ENCODE peak calls at places on chromosomes 13 and 19, in ten cellular contexts. Q is RWPE2, A is PC-3, Z is mucosa of descending colon, T is vagina, B is neuronal stem cell, K is mammary epithelial cell, L is psoas muscle, J is gastrocnemius medialis, I is SK-N-SH. E is an unnamed sample.

GRCh38 chr13:75480691-75481175 is 1.2 kb downstream of the TBC1D4 start:
- DNase-seq in Q (peak; percentile 72), A (peak; percentile 87), Z (peak; percentile 83), T (no peak), B (peak; percentile 46), K (peak; percentile 86), L (peak; percentile 45), J (peak; percentile 81), I (peak; percentile 73), E (peak; percentile 63)

GRCh38 chr13:31436478-31436877 is 236.7 kb downstream of the B3GLCT start:
- DNase-seq in Q (no peak), A (no peak), Z (no peak), T (no peak), B (no peak), K (no peak), L (no peak), J (no peak), I (no peak), E (no peak)

GRCh38 chr13:85969331-85969730 is 170.1 kb upstream of the SLITRK6 start:
- DNase-seq in Q (no peak), A (no peak), Z (no peak), T (no peak), B (no peak), K (no peak), L (no peak), J (no peak), I (no peak), E (no peak)

GRCh38 chr19:40356681-40357595 is 8.4 kb downstream of the PLD3 start:
- DNase-seq in Q (no peak), A (no peak), Z (no peak), T (no peak), B (no peak), K (no peak), L (no peak), J (no peak), I (no peak), E (no peak)

GRCh38 chr13:27194895-27195764 is 23.5 kb upstream of the USP12 start:
- DNase-seq in Q (no peak), A (peak; percentile 95), Z (no peak), T (no peak), B (peak; percentile 35), K (peak; percentile 91), L (no peak), J (no peak), I (no peak), E (peak; percentile 83)

GRCh38 chr13:33940898-33941297 is 122.9 kb downstream of the RFC3 start:
- DNase-seq in Q (no peak), A (no peak), Z (no peak), T (no peak), B (peak; percentile 17), K (peak; percentile 97), L (no peak), J (no peak), I (no peak), E (no peak)

GRCh38 chr13:52158629-52159158 is 703 bp downstream of the NEK3 start:
- DNase-seq in Q (no peak), A (peak; percentile 1), Z (no peak), T (no peak), B (no peak), K (peak; percentile 16), L (peak; percentile 27), J (peak; percentile 8), I (peak; percentile 58), E (peak; percentile 75)

GRCh38 chr19:35790981-35791813 is 15.8 kb downstream of the ARHGAP33 start:
- DNase-seq in Q (no peak), A (no peak), Z (no peak), T (no peak), B (no peak), K (no peak), L (no peak), J (no peak), I (no peak), E (no peak)

GRCh38 chr19:45693168-45693788 is 812 bp downstream of the QPCTL start:
- DNase-seq in Q (peak; percentile 76), A (peak; percentile 69), Z (peak; percentile 87), T (no peak), B (no peak), K (peak; percentile 55), L (peak; percentile 81), J (no peak), I (peak; percentile 85), E (peak; percentile 95)

GRCh38 chr13:50081106-50081898 is 66.1 kb downstream of the KCNRG start:
- DNase-seq in Q (no peak), A (no peak), Z (peak; percentile 78), T (no peak), B (no peak), K (no peak), L (peak; percentile 55), J (peak; percentile 7), I (peak; percentile 68), E (peak; percentile 60)

GRCh38 chr13:113664751-113665581 is 2.1 kb upstream of the GRK1 start:
- DNase-seq in Q (peak; percentile 39), A (no peak), Z (peak; percentile 54), T (no peak), B (no peak), K (no peak), L (no peak), J (no peak), I (no peak), E (no peak)

GRCh38 chr19:45404557-45405434 is at the start of gene PPP1R13L:
- DNase-seq in Q (peak; percentile 97), A (peak; percentile 90), Z (peak; percentile 94), T (no peak), B (no peak), K (peak; percentile 94), L (peak; percentile 78), J (peak; percentile 63), I (peak; percentile 92), E (peak; percentile 58)

GRCh38 chr19:4495471-4495870 is 22.8 kb downstream of the PLIN4 start:
- DNase-seq in Q (peak; percentile 44), A (no peak), Z (peak; percentile 49), T (no peak), B (no peak), K (peak; percentile 32), L (no peak), J (no peak), I (no peak), E (no peak)

GRCh38 chr13:112726018-112726767 is 36.4 kb downstream of the ATP11A start:
- DNase-seq in Q (peak; percentile 28), A (peak; percentile 6), Z (no peak), T (no peak), B (no peak), K (no peak), L (no peak), J (no peak), I (no peak), E (no peak)

GRCh38 chr19:15195987-15196682 is 4.7 kb downstream of the NOTCH3 start:
- DNase-seq in Q (peak; percentile 91), A (peak; percentile 96), Z (peak; percentile 92), T (no peak), B (no peak), K (peak; percentile 84), L (no peak), J (no peak), I (no peak), E (no peak)

GRCh38 chr13:113080361-113080831 is 25.2 kb upstream of the F7 start:
- DNase-seq in Q (no peak), A (no peak), Z (no peak), T (no peak), B (no peak), K (no peak), L (no peak), J (no peak), I (no peak), E (no peak)

GRCh38 chr19:53432088-53432661 is 391 bp downstream of the ZNF761 start:
- DNase-seq in Q (no peak), A (peak; percentile 9), Z (peak; percentile 55), T (no peak), B (peak; percentile 4), K (peak; percentile 33), L (peak; percentile 48), J (no peak), I (peak; percentile 50), E (peak; percentile 66)

GRCh38 chr19:5090780-5091575 is 122.1 kb downstream of the KDM4B start:
- DNase-seq in Q (no peak), A (no peak), Z (no peak), T (no peak), B (peak; percentile 24), K (no peak), L (no peak), J (no peak), I (peak; percentile 91), E (peak; percentile 46)

DNA sequence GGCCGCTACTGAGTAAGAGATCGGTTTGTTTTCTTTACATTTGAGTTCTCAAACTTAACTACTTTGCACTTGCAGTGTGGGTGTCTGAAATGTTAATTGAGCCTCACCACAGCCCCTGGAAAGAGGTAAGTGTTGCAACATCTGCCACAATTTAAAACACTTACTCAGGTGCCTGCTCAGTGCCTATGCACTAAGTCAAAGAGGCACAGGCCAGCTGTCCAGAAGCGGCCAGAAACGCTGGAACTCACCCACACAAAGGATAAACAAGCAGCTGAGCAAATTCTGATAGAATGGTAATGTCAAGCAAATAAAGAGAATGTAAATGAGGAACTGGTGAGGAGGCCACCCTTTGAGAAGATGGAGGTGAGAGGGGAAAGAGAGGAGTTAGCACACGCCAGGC is 67.8 kb upstream of the SERP2 start:
- DNase-seq in Q (no peak), A (peak; percentile 28), Z (no peak), T (no peak), B (peak; percentile 6), K (peak; percentile 43), L (no peak), J (no peak), I (no peak), E (no peak)
- H3K4me1 ChIP-seq in Q (peaks cover 59% of the 10 kb centered on the region), A (peaks cover 74% of the 10 kb centered on the region), Z (peaks cover 39% of the 10 kb centered on the region), T (peaks cover 82% of the 10 kb centered on the region), B (peaks cover 13% of the 10 kb centered on the region), K (peaks cover 60% of the 10 kb centered on the region), L (peaks cover 50% of the 10 kb centered on the region), J (peaks cover 79% of the 10 kb centered on the region), I (peaks cover 21% of the 10 kb centered on the region), E (peaks cover 27% of the 10 kb centered on the region)

GRCh38 chr19:36973844-36974195 is 57.7 kb downstream of the ZNF568 start:
- DNase-seq in Q (no peak), A (no peak), Z (no peak), T (no peak), B (no peak), K (no peak), L (no peak), J (no peak), I (no peak), E (no peak)
- H3K4me3 ChIP-seq in Q (peak overlapping the region; percentile 53), A (no peak overlapping the region), Z (no peak overlapping the region), T (peak overlapping the region; percentile 50), B (no peak overlapping the region), K (peak overlapping the region; percentile 60), L (peak overlapping the region; percentile 82), J (peak overlapping the region; percentile 82), I (peak overlapping the region; percentile 63), E (peak overlapping the region; percentile 81)

DNA sequence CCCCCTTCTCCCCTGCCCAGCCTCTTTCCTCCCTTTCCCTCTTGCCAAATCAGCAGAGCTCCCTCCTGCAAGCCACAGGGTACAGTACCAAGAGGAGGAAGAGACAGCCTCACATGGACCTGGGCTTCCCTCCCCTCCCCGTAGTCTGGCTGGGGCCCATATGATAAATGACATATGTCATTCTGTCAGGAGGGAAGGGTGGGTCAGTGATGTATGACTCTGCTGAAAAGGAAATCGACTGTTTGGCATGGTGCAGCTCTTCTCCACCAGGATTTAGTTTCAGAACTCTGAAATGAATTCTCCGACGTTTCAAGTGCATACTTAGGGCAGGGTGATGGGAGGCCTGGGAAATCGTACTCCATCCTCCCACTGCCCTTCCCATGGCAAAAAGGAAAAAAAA is 9.8 kb downstream of the TSHZ3 start:
- DNase-seq in Q (no peak), A (no peak), Z (no peak), T (no peak), B (no peak), K (no peak), L (no peak), J (no peak), I (peak; percentile 47), E (no peak)
- H3K4me1 ChIP-seq in Q (peaks cover 7% of the 10 kb centered on the region), A (no peaks in the 10 kb centered on the region), Z (no peaks in the 10 kb centered on the region), T (peaks cover 23% of the 10 kb centered on the region), B (no peaks in the 10 kb centered on the region), K (peaks cover 35% of the 10 kb centered on the region), L (no peaks in the 10 kb centered on the region), J (no peaks in the 10 kb centered on the region), I (peaks cover 50% of the 10 kb centered on the region), E (peaks cover 37% of the 10 kb centered on the region)

GRCh38 chr19:1324249-1324791 is 38.6 kb downstream of the EFNA2 start:
- DNase-seq in Q (no peak), A (no peak), Z (no peak), T (no peak), B (no peak), K (no peak), L (no peak), J (no peak), I (no peak), E (no peak)
- H3K4me3 ChIP-seq in Q (no peak overlapping the region), A (no peak overlapping the region), Z (no peak overlapping the region), T (peak overlapping the region; percentile 50), B (no peak overlapping the region), K (no peak overlapping the region), L (peak overlapping the region; percentile 55), J (peak overlapping the region; percentile 7), I (no peak overlapping the region), E (no peak overlapping the region)

E was measured in adipocyte.